ENCODE peak calls at places on chromosome 17, in five cellular contexts. X is A549, N is suprapubic skin, P is BE2C, K is iPS DF 6.9. L is an unnamed sample.

GRCh38 chr17:2137342-2138098 is 82.6 kb downstream of the HIC1 start:
- DNase-seq in N (no peak), K (peak), P (no peak), X (no peak), L (no peak)

GRCh38 chr17:17713839-17714238 is 32.6 kb downstream of the RAI1 start:
- DNase-seq in N (no peak), X (no peak), K (no peak), P (no peak), L (no peak)

GRCh38 chr17:47882247-47882646 is 13.8 kb upstream of the SP2 start:
- DNase-seq in P (no peak), K (no peak), N (no peak), X (no peak), L (no peak)

GRCh38 chr17:29376667-29377268 is 13.4 kb upstream of the TAOK1 start:
- DNase-seq in P (peak), X (peak), N (no peak), K (no peak), L (no peak)

GRCh38 chr17:73307130-73307529 is 4.7 kb downstream of the CDC42EP4 start:
- DNase-seq in X (no peak), K (no peak), N (no peak), P (no peak), L (no peak)

GRCh38 chr17:37672545-37673078 is 29.4 kb upstream of the DDX52 start:
- DNase-seq in X (no peak), P (no peak), N (no peak), K (no peak), L (no peak)

GRCh38 chr17:66676421-66676820 is 158.5 kb upstream of the CACNG5 start:
- DNase-seq in X (peak), N (peak), K (no peak), P (no peak), L (peak)

GRCh38 chr17:10447035-10447931 is 22.1 kb downstream of the MYH4 start:
- DNase-seq in K (no peak), P (no peak), N (no peak), X (peak), L (no peak)

GRCh38 chr17:47279062-47279801 is 25.6 kb downstream of the ITGB3 start:
- DNase-seq in N (no peak), P (no peak), X (peak), K (no peak), L (no peak)

GRCh38 chr17:75625813-75626486 is 7.3 kb upstream of the SMIM5 start:
- DNase-seq in X (peak), P (peak), N (no peak), K (no peak), L (no peak)

GRCh38 chr17:16269658-16270057 is 52.6 kb downstream of the PIGL start:
- DNase-seq in P (no peak), N (no peak), K (no peak), X (no peak), L (no peak)

GRCh38 chr17:68006797-68007196 is 10.5 kb upstream of the C17orf58 start:
- DNase-seq in N (peak), X (no peak), P (no peak), K (no peak), L (no peak)

GRCh38 chr17:7557825-7558543 is 566 bp upstream of the TNFSF13 start:
- DNase-seq in P (peak), X (peak), N (peak), K (no peak), L (peak)

GRCh38 chr17:412211-413015 is 59.8 kb upstream of the RPH3AL start:
- DNase-seq in N (no peak), P (peak), K (no peak), X (peak), L (peak)

GRCh38 chr17:71983828-71984227 is 137.0 kb upstream of the SOX9 start:
- DNase-seq in N (no peak), P (no peak), X (no peak), K (no peak), L (no peak)

GRCh38 chr17:67577429-67577828 is 140.3 kb upstream of the NOL11 start:
- DNase-seq in N (no peak), K (no peak), X (no peak), P (no peak), L (no peak)

GRCh38 chr17:56451629-56452028 is 141.9 kb upstream of the NOG start:
- DNase-seq in P (no peak), N (no peak), X (no peak), K (no peak), L (no peak)

GRCh38 chr17:65823713-65824112 is 262.3 kb upstream of the AXIN2 start:
- DNase-seq in X (no peak), K (no peak), P (no peak), N (no peak), L (no peak)

GRCh38 chr17:31552568-31552967 is 161.1 kb downstream of the RAB11FIP4 start:
- DNase-seq in K (no peak), N (no peak), X (no peak), P (no peak), L (no peak)

GRCh38 chr17:8791910-8792270 is 7.3 kb downstream of the MFSD6L start:
- DNase-seq in K (no peak), P (no peak), X (peak), N (no peak), L (no peak)

GRCh38 chr17:36611345-36612072 is 10.1 kb downstream of the MRM1 start:
- DNase-seq in K (no peak), N (no peak), P (no peak), X (peak), L (no peak)

GRCh38 chr17:2124391-2124790 is 69.5 kb downstream of the HIC1 start:
- DNase-seq in P (no peak), X (no peak), N (no peak), K (no peak), L (no peak)

GRCh38 chr17:68461589-68461988 is 4.3 kb upstream of the WIPI1 start:
- DNase-seq in N (no peak), P (peak), X (no peak), K (no peak), L (no peak)

GRCh38 chr17:36008998-36009665 is 7.8 kb upstream of the CCL15 start:
- DNase-seq in X (peak), K (peak), N (no peak), P (peak), L (no peak)

GRCh38 chr17:36544049-36544319 is 735 bp upstream of the GGNBP2 start:
- DNase-seq in P (peak), N (no peak), K (no peak), X (peak), L (peak)

GRCh38 chr17:7340179-7340578 is 3.9 kb downstream of the ACAP1 start:
- DNase-seq in P (no peak), K (no peak), X (no peak), N (no peak), L (no peak)

GRCh38 chr17:56395787-56396186 is 197.7 kb upstream of the NOG start:
- DNase-seq in P (no peak), X (no peak), K (no peak), N (no peak), L (no peak)

GRCh38 chr17:19286751-19287341 is 49.7 kb downstream of the EPN2 start:
- DNase-seq in X (no peak), P (no peak), K (no peak), N (no peak), L (no peak)
- H3K4me3 ChIP-seq in X (no peak), P (no peak), K (no peak), N (no peak), L (no peak)

DNA sequence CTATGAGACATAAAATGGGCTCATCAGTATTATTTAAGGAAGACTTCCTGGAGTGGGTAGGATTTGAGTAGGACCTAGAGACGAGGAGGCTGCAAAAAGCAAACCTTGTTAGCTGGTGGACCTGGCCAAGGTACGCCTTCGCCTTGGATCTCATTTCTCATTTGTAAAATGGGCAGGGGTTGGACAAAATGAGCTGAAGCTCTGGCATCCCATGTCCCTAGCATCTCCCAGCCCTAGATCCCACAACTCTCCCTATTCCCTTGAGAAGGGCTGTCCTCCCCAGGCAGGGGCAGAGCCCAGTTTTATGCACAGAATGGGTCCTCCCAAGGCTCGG is 306 bp upstream of the SPATA20 start:
- DNase-seq in K (no peak), X (no peak), N (no peak), P (no peak), L (no peak)
- H3K4me3 ChIP-seq in K (no peak), X (no peak), N (peak), P (no peak), L (peak)

GRCh38 chr17:81003711-81004335 is 12.2 kb downstream of the CHMP6 start:
- DNase-seq in X (no peak), K (no peak), N (peak), P (no peak), L (no peak)
- H3K4me3 ChIP-seq in X (peak), K (peak), N (peak), P (no peak), L (no peak)

GRCh38 chr17:26962255-26963162 is 331.4 kb upstream of the WSB1 start:
- DNase-seq in X (no peak), K (no peak), P (no peak), N (no peak), L (no peak)

DNA sequence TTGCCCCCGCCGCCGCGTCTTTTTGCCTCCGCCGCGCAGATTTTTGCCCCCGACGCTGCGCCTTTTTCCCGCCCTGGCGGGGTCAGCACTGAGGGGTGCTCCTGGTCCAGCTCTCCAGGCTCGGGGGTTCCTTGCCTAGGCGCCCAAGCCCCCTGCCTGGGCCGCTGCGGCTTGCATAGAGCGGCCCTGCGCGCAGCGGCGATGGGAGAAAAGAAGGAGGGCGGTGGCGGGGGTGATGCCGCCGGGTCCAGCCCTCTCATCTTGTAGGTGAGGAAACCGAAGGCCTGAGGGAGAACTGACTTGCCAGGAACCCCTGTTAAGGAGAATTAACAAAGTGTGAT is 330.8 kb upstream of the WSB1 start:
- DNase-seq in P (no peak), N (no peak), K (no peak), X (no peak), L (no peak)
- H3K4me3 ChIP-seq in P (no peak), N (no peak), K (no peak), X (no peak), L (no peak)

GRCh38 chr17:81479672-81480071 is 32.9 kb downstream of the ACTG1 start:
- DNase-seq in P (no peak), N (no peak), X (no peak), K (no peak), L (no peak)

GRCh38 chr17:81480140-81480917 is 32.3 kb downstream of the ACTG1 start:
- DNase-seq in K (no peak), X (peak), P (no peak), N (no peak), L (no peak)

GRCh38 chr17:81482673-81483072 is 29.9 kb downstream of the ACTG1 start:
- DNase-seq in X (no peak), N (peak), P (no peak), K (no peak), L (no peak)

GRCh38 chr17:81481815-81482505 is 30.6 kb downstream of the ACTG1 start:
- DNase-seq in K (no peak), N (no peak), P (no peak), X (no peak), L (no peak)

GRCh38 chr17:81481011-81481799 is 31.4 kb downstream of the ACTG1 start:
- DNase-seq in P (no peak), X (peak), N (peak), K (no peak), L (no peak)
- H3K4me3 ChIP-seq in P (no peak), X (peak), N (peak), K (peak), L (no peak)

GRCh38 chr17:45919136-45919535 is 24.8 kb downstream of the MAPT start:
- DNase-seq in K (no peak), N (no peak), P (no peak), X (no peak), L (no peak)

GRCh38 chr17:45918241-45918745 is 23.9 kb downstream of the MAPT start:
- DNase-seq in P (no peak), N (no peak), X (no peak), K (no peak), L (no peak)

GRCh38 chr17:45917081-45917480 is 22.7 kb downstream of the MAPT start:
- DNase-seq in K (no peak), N (no peak), X (no peak), P (no peak), L (no peak)

GRCh38 chr17:45923511-45924268 is 29.3 kb downstream of the MAPT start:
- DNase-seq in K (no peak), N (no peak), P (no peak), X (no peak), L (no peak)

DNA sequence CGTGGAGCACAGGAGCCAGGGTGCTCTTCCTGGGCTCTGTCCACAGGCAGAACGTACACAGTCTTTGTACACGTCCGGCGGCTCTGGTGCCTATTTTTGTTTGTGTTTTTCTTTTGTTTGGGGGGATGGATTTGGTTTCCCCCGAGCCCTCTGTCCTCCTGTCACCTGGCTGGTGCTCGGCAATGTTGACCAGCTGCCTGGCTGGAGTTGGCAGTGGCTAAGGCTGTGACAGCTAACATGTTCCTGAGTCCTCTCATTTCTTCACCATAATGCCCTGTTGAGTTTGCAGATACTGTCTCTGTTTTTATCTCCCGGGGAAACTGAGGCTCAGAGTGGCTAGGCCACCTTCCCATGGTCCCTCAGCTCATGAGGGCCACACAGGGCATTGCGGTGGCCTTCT is 25.7 kb downstream of the MAPT start:
- DNase-seq in K (no peak), P (no peak), N (no peak), X (no peak), L (no peak)
- H3K4me3 ChIP-seq in K (no peak), P (no peak), N (no peak), X (no peak), L (no peak)

GRCh38 chr17:19716108-19717030 is at the start of gene SLC47A2:
- DNase-seq in K (no peak), P (no peak), N (no peak), X (no peak), L (no peak)
- H3K4me3 ChIP-seq in K (no peak), P (no peak), N (no peak), X (no peak), L (no peak)